ENCODE peak calls at places on chromosomes 5 and 9, in nine cellular contexts. M is right cardiac atrium; E is type B pancreatic cell; X is hypothalamus; Z is activated T-helper 1 cell treated with anti-CD3 and anti-CD28 coated beads, Interleukin-2, amount 50 U/mL, for 16 hours; F is CD14-positive monocyte; K is right atrium auricular region; I is kidney tubule cell; O is heart right ventricle. G is an unnamed sample.

GRCh38 chr5:40332945-40333344 is 346.8 kb upstream of the PTGER4 start:
- DNase-seq in M (no peak), E (no peak), X (no peak), Z (no peak), F (no peak), K (no peak), I (no peak), O (no peak), G (no peak)

GRCh38 chr5:74182603-74183002 is 457.9 kb downstream of the ENC1 start:
- DNase-seq in M (no peak), E (no peak), X (no peak), Z (no peak), F (no peak), K (no peak), I (no peak), O (no peak), G (peak)

GRCh38 chr5:153480401-153480800 is 10.1 kb upstream of the GRIA1 start:
- DNase-seq in M (no peak), E (no peak), X (no peak), Z (no peak), F (no peak), K (no peak), I (peak), O (no peak), G (peak)

GRCh38 chr9:89059925-89060506 is 68.7 kb downstream of the S1PR3 start:
- DNase-seq in M (no peak), E (no peak), X (no peak), Z (no peak), F (no peak), K (no peak), I (no peak), O (no peak), G (no peak)

GRCh38 chr5:80960531-80961375 is 590 bp downstream of the RASGRF2 start:
- DNase-seq in M (peak), E (no peak), X (peak), Z (peak), F (no peak), K (no peak), I (peak), O (peak), G (no peak)

GRCh38 chr9:136243631-136244030 is 2.0 kb downstream of the QSOX2 start:
- DNase-seq in M (no peak), E (no peak), X (no peak), Z (no peak), F (no peak), K (no peak), I (no peak), O (no peak), G (no peak)

GRCh38 chr5:17094830-17095229 is 122.6 kb upstream of the BASP1 start:
- DNase-seq in M (no peak), E (no peak), X (no peak), Z (no peak), F (no peak), K (no peak), I (no peak), O (no peak), G (no peak)

GRCh38 chr5:27377626-27378025 is 339.2 kb upstream of the CDH9 start:
- DNase-seq in M (no peak), E (no peak), X (no peak), Z (no peak), F (no peak), K (no peak), I (no peak), O (no peak), G (no peak)

GRCh38 chr9:129270903-129271431 is 92.9 kb upstream of the IER5L start:
- DNase-seq in M (no peak), E (no peak), X (no peak), Z (no peak), F (no peak), K (no peak), I (no peak), O (no peak), G (no peak)

GRCh38 chr9:136399176-136400037 is 563 bp downstream of the SNAPC4 start:
- DNase-seq in M (no peak), E (no peak), X (no peak), Z (peak), F (no peak), K (no peak), I (peak), O (no peak), G (no peak)

GRCh38 chr9:77841739-77842386 is 189.7 kb downstream of the GNAQ start:
- DNase-seq in M (no peak), E (no peak), X (no peak), Z (no peak), F (no peak), K (no peak), I (no peak), O (no peak), G (no peak)

GRCh38 chr5:174982381-174982780 is 258.0 kb downstream of the MSX2 start:
- DNase-seq in M (no peak), E (no peak), X (no peak), Z (no peak), F (no peak), K (no peak), I (no peak), O (no peak), G (no peak)

GRCh38 chr5:156819967-156820581 is 30.0 kb upstream of the PPP1R2B start:
- DNase-seq in M (no peak), E (no peak), X (no peak), Z (no peak), F (no peak), K (no peak), I (no peak), O (no peak), G (no peak)

GRCh38 chr5:419970-420369 is 23.0 kb upstream of the EXOC3 start:
- DNase-seq in M (no peak), E (no peak), X (no peak), Z (no peak), F (no peak), K (no peak), I (no peak), O (no peak), G (no peak)

GRCh38 chr9:129324808-129325491 is 146.9 kb upstream of the IER5L start:
- DNase-seq in M (no peak), E (no peak), X (no peak), Z (no peak), F (no peak), K (no peak), I (no peak), O (no peak), G (no peak)

GRCh38 chr9:100277166-100277979 is 75.4 kb downstream of the TEX10 start:
- DNase-seq in M (no peak), E (no peak), X (no peak), Z (no peak), F (no peak), K (no peak), I (peak), O (no peak), G (no peak)

GRCh38 chr9:129182122-129182521 is 4.1 kb upstream of the IER5L start:
- DNase-seq in M (no peak), E (no peak), X (no peak), Z (no peak), F (no peak), K (no peak), I (no peak), O (no peak), G (no peak)

GRCh38 chr5:138946831-138947560 is 71.9 kb upstream of the LRRTM2 start:
- DNase-seq in M (no peak), E (no peak), X (no peak), Z (no peak), F (no peak), K (no peak), I (no peak), O (no peak), G (no peak)

GRCh38 chr9:37197158-37198033 is 77.0 kb downstream of the ZCCHC7 start:
- DNase-seq in M (no peak), E (no peak), X (no peak), Z (no peak), F (no peak), K (no peak), I (peak), O (no peak), G (no peak)

GRCh38 chr5:142743677-142744441 is 26.3 kb upstream of the ARHGAP26 start:
- DNase-seq in M (no peak), E (no peak), X (no peak), Z (no peak), F (no peak), K (no peak), I (no peak), O (no peak), G (no peak)

GRCh38 chr9:969310-969692 is 7.2 kb upstream of the DMRT3 start:
- DNase-seq in M (no peak), E (no peak), X (no peak), Z (no peak), F (no peak), K (no peak), I (no peak), O (no peak), G (peak)

GRCh38 chr9:30970186-30970585 is 1414.3 kb upstream of the ACO1 start:
- DNase-seq in M (no peak), E (no peak), X (no peak), Z (no peak), F (no peak), K (no peak), I (no peak), O (no peak), G (no peak)

GRCh38 chr5:132372122-132372521 is 2.6 kb downstream of the SLC22A5 start:
- DNase-seq in M (no peak), E (no peak), X (no peak), Z (no peak), F (no peak), K (peak), I (peak), O (no peak), G (no peak)

GRCh38 chr5:317086-317811 is 4.3 kb upstream of the AHRR start:
- DNase-seq in M (no peak), E (no peak), X (peak), Z (no peak), F (no peak), K (no peak), I (no peak), O (peak), G (no peak)

GRCh38 chr9:129006328-129007034 is 21.6 kb downstream of the SH3GLB2 start:
- DNase-seq in M (peak), E (peak), X (peak), Z (no peak), F (no peak), K (peak), I (peak), O (peak), G (no peak)

GRCh38 chr9:5440426-5440825 is 2.7 kb upstream of the PLGRKT start:
- DNase-seq in M (no peak), E (no peak), X (no peak), Z (no peak), F (no peak), K (no peak), I (no peak), O (no peak), G (no peak)

GRCh38 chr5:142717582-142718215 is 31.8 kb upstream of the FGF1 start:
- DNase-seq in M (no peak), E (peak), X (no peak), Z (no peak), F (no peak), K (no peak), I (peak), O (no peak), G (no peak)

GRCh38 chr9:33170464-33171156 is 3.5 kb upstream of the B4GALT1 start:
- DNase-seq in M (peak), E (no peak), X (peak), Z (no peak), F (peak), K (peak), I (peak), O (peak), G (no peak)

GRCh38 chr5:1886634-1887399 is 4.1 kb upstream of the IRX4 start:
- DNase-seq in M (no peak), E (no peak), X (no peak), Z (no peak), F (no peak), K (no peak), I (no peak), O (peak), G (no peak)

GRCh38 chr9:6214903-6215302 is 704 bp upstream of the IL33 start:
- DNase-seq in M (no peak), E (no peak), X (no peak), Z (no peak), F (no peak), K (no peak), I (no peak), O (no peak), G (no peak)

GRCh38 chr5:139765409-139766217 is 30.0 kb upstream of the PSD2 start:
- DNase-seq in M (peak), E (peak), X (peak), Z (peak), F (peak), K (no peak), I (peak), O (peak), G (no peak)

GRCh38 chr5:109247943-109248342 is 161.8 kb downstream of the PJA2 start:
- DNase-seq in M (no peak), E (no peak), X (no peak), Z (no peak), F (no peak), K (no peak), I (no peak), O (no peak), G (no peak)

GRCh38 chr9:129624168-129624759 is 1.7 kb upstream of the NTMT1 start:
- DNase-seq in M (no peak), E (no peak), X (peak), Z (peak), F (no peak), K (no peak), I (peak), O (peak), G (no peak)

GRCh38 chr9:130870491-130871381 is 25.9 kb downstream of the QRFP start:
- DNase-seq in M (peak), E (no peak), X (no peak), Z (no peak), F (no peak), K (no peak), I (peak), O (no peak), G (no peak)

GRCh38 chr9:127210851-127211730 is 53.5 kb upstream of the GARNL3 start:
- DNase-seq in M (no peak), E (no peak), X (no peak), Z (no peak), F (no peak), K (no peak), I (no peak), O (no peak), G (no peak)

GRCh38 chr9:93673271-93673843 is 97.0 kb downstream of the PHF2 start:
- DNase-seq in M (peak), E (peak), X (no peak), Z (no peak), F (peak), K (peak), I (no peak), O (peak), G (no peak)

GRCh38 chr5:71924980-71925379 is 182.3 kb upstream of the MAP1B start:
- DNase-seq in M (no peak), E (no peak), X (no peak), Z (no peak), F (no peak), K (no peak), I (peak), O (no peak), G (no peak)

GRCh38 chr9:21415492-21416267 is 6.8 kb downstream of the IFNA8 start:
- DNase-seq in M (no peak), E (no peak), X (no peak), Z (no peak), F (no peak), K (no peak), I (peak), O (no peak), G (no peak)